ENCODE peak calls at places on chromosomes 16 and 17, in six cellular contexts. D is fibroblast of mammary gland, W is heart left ventricle, G is AG09309, J is breast epithelium, K is left lung. X is an unnamed sample.
A peak's percentile ranks its signal among the peaks of the same experiment; 100 is the strongest.

GRCh38 chr16:84205976-84206691 is 15.2 kb downstream of the ADAD2 start:
- DNase-seq in D (no peak), G (no peak), W (no peak), J (no peak), K (no peak), X (no peak)

GRCh38 chr17:70168044-70168978 is 1.0 kb upstream of the KCNJ2 start:
- DNase-seq in G (peak; percentile 21), K (peak; percentile 77), D (peak; percentile 67), J (peak; percentile 55), W (peak; percentile 70), X (peak; percentile 20)

GRCh38 chr17:45287526-45288264 is 25.8 kb upstream of the SPATA32 start:
- DNase-seq in K (no peak), J (no peak), G (no peak), W (no peak), D (no peak), X (no peak)

GRCh38 chr16:82082543-82083244 is 47.6 kb downstream of the HSD17B2 start:
- DNase-seq in G (no peak), K (no peak), J (no peak), D (peak; percentile 56), W (no peak), X (peak; percentile 14)

GRCh38 chr16:52837251-52837650 is 215.4 kb downstream of the CHD9NB start:
- DNase-seq in J (no peak), K (no peak), W (no peak), D (no peak), G (no peak), X (no peak)

GRCh38 chr17:8076502-8077266 is 10.8 kb downstream of the ALOX12B start:
- DNase-seq in G (no peak), K (no peak), W (no peak), J (no peak), D (no peak), X (no peak)

GRCh38 chr17:4485676-4486646 is 12.7 kb upstream of the SPNS2 start:
- DNase-seq in D (no peak), G (no peak), J (no peak), W (no peak), K (no peak), X (no peak)

GRCh38 chr17:51435641-51436091 is 175.3 kb downstream of the UTP18 start:
- DNase-seq in D (peak; percentile 8), J (no peak), K (peak; percentile 41), G (no peak), W (no peak), X (peak; percentile 83)

GRCh38 chr17:72952641-72953313 is 139.7 kb downstream of the SLC39A11 start:
- DNase-seq in G (no peak), K (no peak), D (no peak), W (no peak), J (no peak), X (no peak)

GRCh38 chr17:64718058-64718457 is 56.0 kb upstream of the SMURF2 start:
- DNase-seq in K (no peak), J (no peak), G (no peak), D (no peak), W (no peak), X (no peak)

GRCh38 chr16:29675811-29676643 is 3.0 kb upstream of the QPRT start:
- DNase-seq in G (no peak), K (no peak), J (no peak), D (peak; percentile 38), W (no peak), X (peak; percentile 75)

GRCh38 chr16:54447606-54448440 is 161.2 kb upstream of the IRX3 start:
- DNase-seq in W (no peak), K (no peak), D (peak; percentile 93), J (no peak), G (peak; percentile 70), X (peak; percentile 92)

GRCh38 chr17:79520134-79520892 is 90.5 kb downstream of the RBFOX3 start:
- DNase-seq in K (no peak), J (no peak), D (no peak), G (no peak), W (no peak), X (no peak)

GRCh38 chr17:57531648-57532486 is 213.2 kb downstream of the CCDC182 start:
- DNase-seq in K (no peak), W (no peak), D (no peak), J (no peak), G (no peak), X (no peak)

DNA sequence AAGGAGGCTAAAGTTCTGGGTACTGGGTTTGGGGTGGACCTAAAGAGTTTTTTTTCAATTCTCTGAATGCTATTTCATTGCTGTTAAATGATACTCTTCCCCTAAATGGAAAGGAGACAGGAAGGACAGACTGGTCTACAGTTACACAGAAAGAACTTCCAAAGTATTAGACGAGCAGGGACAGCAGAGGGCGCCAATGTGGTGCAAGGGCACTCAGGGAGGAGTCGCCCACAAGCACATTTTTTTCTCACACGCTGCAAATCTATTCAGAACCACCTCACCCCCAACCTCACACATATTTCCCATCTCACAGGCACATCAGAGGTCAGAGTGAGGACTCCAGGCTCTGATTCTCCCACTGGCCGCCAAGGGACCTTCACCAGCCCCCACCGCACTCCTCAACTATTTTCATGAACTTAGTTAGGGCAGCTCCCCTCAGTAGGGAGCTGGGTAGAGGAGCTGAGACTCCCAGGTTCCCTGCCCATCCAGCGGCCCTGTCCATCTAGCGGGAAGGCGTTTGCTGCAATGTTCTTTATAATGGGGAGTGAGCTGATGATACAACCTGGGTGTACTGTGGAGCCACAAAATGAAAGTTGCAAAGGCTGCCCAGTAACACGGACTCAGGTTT is 6.8 kb upstream of the CA4 start:
- DNase-seq in G (peak; percentile 62), J (peak; percentile 44), K (peak; percentile 87), D (peak; percentile 85), W (peak; percentile 86), X (peak; percentile 86)
- H3K4me3 ChIP-seq in G (no peak overlapping the region), J (no peak overlapping the region), K (no peak overlapping the region), D (no peak overlapping the region), W (no peak overlapping the region), X (no peak overlapping the region)

GRCh38 chr16:75116911-75117245 is 298 bp upstream of the LDHD start:
- DNase-seq in D (no peak), G (no peak), W (no peak), J (no peak), K (no peak), X (no peak)

GRCh38 chr16:75114179-75114945 is 2.2 kb downstream of the LDHD start:
- DNase-seq in G (no peak), W (no peak), K (no peak), J (no peak), D (no peak), X (no peak)

GRCh38 chr16:75113541-75114121 is 2.9 kb downstream of the LDHD start:
- DNase-seq in G (no peak), K (no peak), W (peak; percentile 62), J (no peak), D (no peak), X (no peak)

GRCh38 chr16:75116081-75116910 is at the start of gene LDHD:
- DNase-seq in D (peak; percentile 61), K (peak; percentile 85), J (peak; percentile 70), G (no peak), W (peak; percentile 87), X (peak; percentile 83)

GRCh38 chr16:75114946-75115825 is 1.4 kb downstream of the LDHD start:
- DNase-seq in J (no peak), D (no peak), W (no peak), K (no peak), G (no peak), X (no peak)
- H3K4me3 ChIP-seq in J (peak overlapping the region; percentile 60), D (no peak overlapping the region), W (peak overlapping the region; percentile 63), K (no peak overlapping the region), G (no peak overlapping the region), X (no peak overlapping the region)

DNA sequence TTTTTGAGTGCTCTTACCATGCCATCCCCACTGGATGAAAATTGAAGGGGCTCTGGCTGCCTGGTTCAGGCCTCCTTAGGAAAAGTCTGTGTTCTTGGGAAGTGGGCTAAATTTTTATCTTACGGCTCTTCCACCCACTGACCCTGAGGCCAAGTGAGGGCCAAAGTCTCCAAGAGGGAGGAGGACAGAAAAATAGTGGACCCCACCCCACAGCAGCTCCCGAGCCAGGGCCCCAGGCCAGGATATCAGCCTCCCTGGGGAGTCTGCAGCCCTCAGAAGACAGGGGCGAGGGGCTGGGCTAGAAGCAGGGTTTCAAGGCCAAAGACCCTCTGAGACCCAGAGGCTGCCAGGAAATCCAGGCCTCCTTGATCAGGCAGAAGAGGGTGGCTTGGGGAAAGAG is 156.2 kb downstream of the ZNF423 start:
- DNase-seq in K (no peak), D (no peak), J (no peak), W (no peak), G (no peak), X (no peak)
- H3K4me3 ChIP-seq in K (no peak overlapping the region), D (no peak overlapping the region), J (no peak overlapping the region), W (no peak overlapping the region), G (no peak overlapping the region), X (no peak overlapping the region)

GRCh38 chr17:41711669-41712400 is at the start of gene GAST:
- DNase-seq in W (no peak), D (no peak), G (no peak), J (no peak), K (no peak), X (no peak)

GRCh38 chr17:41718287-41718645 is 6.1 kb downstream of the GAST start:
- DNase-seq in J (no peak), D (no peak), K (no peak), W (no peak), G (no peak), X (no peak)

GRCh38 chr17:41717408-41718286 is 5.5 kb downstream of the GAST start:
- DNase-seq in D (peak; percentile 34), J (peak; percentile 73), G (no peak), W (no peak), K (no peak), X (peak; percentile 51)
- H3K4me3 ChIP-seq in D (no peak overlapping the region), J (no peak overlapping the region), G (no peak overlapping the region), W (no peak overlapping the region), K (no peak overlapping the region), X (no peak overlapping the region)

GRCh38 chr17:6443692-6444572 is at the start of gene PIMREG:
- DNase-seq in G (peak; percentile 54), D (peak; percentile 85), K (peak; percentile 95), J (peak; percentile 94), W (peak; percentile 97), X (peak; percentile 34)
- H3K4me3 ChIP-seq in G (peak within 1 kb of the TSS; percentile 90), D (peak within 1 kb of the TSS; percentile 77), K (peak within 1 kb of the TSS; percentile 67), J (peak within 1 kb of the TSS; percentile 66), W (peak within 1 kb of the TSS; percentile 45), X (no peak within 1 kb of the TSS)

DNA sequence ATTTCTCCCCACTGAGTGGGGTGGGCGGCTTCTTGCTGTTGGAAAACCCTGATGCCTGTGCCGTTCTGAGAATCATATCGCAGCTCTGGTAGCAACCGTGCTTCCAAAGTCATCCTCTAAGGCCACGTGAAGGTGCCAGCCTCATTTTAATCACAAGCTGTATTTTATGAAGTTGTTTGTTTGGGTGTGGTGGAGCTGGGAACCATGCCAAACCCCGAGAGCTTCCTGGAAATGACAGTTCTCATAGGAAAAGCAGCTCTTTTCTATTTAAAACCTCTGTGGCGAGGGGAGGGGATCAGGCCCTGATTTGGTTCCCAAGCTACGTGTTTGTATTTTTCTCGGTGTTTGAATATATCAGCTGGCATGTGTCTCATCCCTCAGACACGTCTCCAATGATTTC is 21.7 kb downstream of the KNOP1 start:
- DNase-seq in J (peak; percentile 74), W (peak; percentile 83), G (peak; percentile 79), D (peak; percentile 92), K (peak; percentile 80), X (no peak)
- H3K4me3 ChIP-seq in J (no peak overlapping the region), W (no peak overlapping the region), G (no peak overlapping the region), D (no peak overlapping the region), K (no peak overlapping the region), X (no peak overlapping the region)